ENCODE peak calls at places on chromosomes 12 and 14, in ten cellular contexts. M is Caco-2, N is HL-60, O is neural progenitor cell, V is astrocyte of the spinal cord, C is nephron progenitor cell, L is HFFc6, G is DND-41, J is AG10803, H is fibroblast of mammary gland. Z is an unnamed sample.

GRCh38 chr12:47270782-47271664 is 191.3 kb upstream of the AMIGO2 start:
- DNase-seq in J (peak; percentile 91), H (peak; percentile 57), M (no peak), V (peak; percentile 91), N (no peak), G (no peak), O (no peak), C (no peak), L (peak; percentile 88), Z (peak; percentile 70)

GRCh38 chr14:50675597-50675996 is 7.5 kb upstream of the SAV1 start:
- DNase-seq in N (no peak), O (no peak), J (peak; percentile 54), M (peak; percentile 41), C (no peak), H (no peak), V (no peak), G (no peak), L (no peak), Z (no peak)

GRCh38 chr12:106205208-106206069 is 42.4 kb downstream of the CKAP4 start:
- DNase-seq in O (peak; percentile 24), C (no peak), G (no peak), H (no peak), N (no peak), V (no peak), L (peak; percentile 8), M (no peak), J (peak; percentile 35), Z (no peak)

GRCh38 chr12:127559349-127560040 is 707.5 kb upstream of the TMEM132C start:
- DNase-seq in C (peak; percentile 29), O (peak; percentile 43), G (peak; percentile 52), M (no peak), H (peak; percentile 97), L (peak; percentile 96), N (peak; percentile 19), V (peak; percentile 97), J (peak; percentile 98), Z (peak; percentile 90)

GRCh38 chr12:62426095-62426488 is 40.5 kb upstream of the MON2 start:
- DNase-seq in H (peak; percentile 69), L (no peak), C (no peak), N (no peak), V (peak; percentile 14), O (no peak), G (no peak), M (no peak), J (peak; percentile 20), Z (no peak)

GRCh38 chr12:16482726-16483125 is 123.2 kb downstream of the LMO3 start:
- DNase-seq in N (no peak), L (peak; percentile 32), M (no peak), H (peak; percentile 25), C (no peak), V (peak; percentile 9), J (peak; percentile 33), O (no peak), G (no peak), Z (no peak)

GRCh38 chr12:62876938-62877548 is 57.9 kb downstream of the PPM1H start:
- DNase-seq in M (no peak), G (no peak), J (no peak), O (no peak), H (no peak), L (no peak), C (no peak), N (no peak), V (no peak), Z (no peak)

GRCh38 chr14:31752867-31753661 is 191.9 kb downstream of the NUBPL start:
- DNase-seq in M (no peak), V (no peak), H (no peak), O (no peak), C (no peak), N (no peak), L (no peak), G (no peak), J (no peak), Z (no peak)

GRCh38 chr12:7588703-7589329 is 76.9 kb downstream of the APOBEC1 start:
- DNase-seq in L (peak; percentile 60), G (peak; percentile 28), V (peak; percentile 27), J (peak; percentile 65), N (peak; percentile 84), M (peak; percentile 60), C (no peak), O (peak; percentile 45), H (peak; percentile 83), Z (peak; percentile 71)

GRCh38 chr12:124855275-124855957 is 8.2 kb downstream of the SCARB1 start:
- DNase-seq in M (no peak), J (no peak), H (no peak), L (no peak), V (no peak), G (no peak), N (no peak), C (no peak), O (no peak), Z (no peak)

GRCh38 chr12:124853781-124854636 is 9.7 kb downstream of the SCARB1 start:
- DNase-seq in G (no peak), H (peak; percentile 50), O (no peak), V (no peak), N (no peak), J (no peak), C (no peak), M (no peak), L (no peak), Z (no peak)

GRCh38 chr12:124856132-124856841 is 7.4 kb downstream of the SCARB1 start:
- DNase-seq in C (no peak), H (no peak), G (no peak), L (no peak), V (no peak), J (no peak), O (no peak), N (peak; percentile 41), M (no peak), Z (no peak)

GRCh38 chr12:124852911-124853441 is 10.7 kb downstream of the SCARB1 start:
- DNase-seq in C (no peak), O (no peak), V (no peak), G (no peak), J (no peak), N (peak; percentile 44), H (no peak), L (no peak), M (no peak), Z (no peak)

GRCh38 chr12:124854637-124855184 is 9.0 kb downstream of the SCARB1 start:
- DNase-seq in O (no peak), C (no peak), V (no peak), L (no peak), H (no peak), M (no peak), G (no peak), N (no peak), J (no peak), Z (no peak)
- TF ChIP-seq CTCF in O (no peak), C (no peak), V (no peak), L (no peak), H (no peak), M (no peak), G (no peak), N (no peak), J (no peak), Z (no peak)

GRCh38 chr14:85129907-85130306 is 400.0 kb upstream of the FLRT2 start:
- DNase-seq in G (no peak), V (no peak), C (no peak), H (no peak), J (no peak), O (no peak), N (no peak), L (no peak), M (no peak), Z (no peak)

GRCh38 chr14:85131523-85131922 is 398.4 kb upstream of the FLRT2 start:
- DNase-seq in V (no peak), N (no peak), J (no peak), C (no peak), H (no peak), G (no peak), O (peak; percentile 8), M (peak; percentile 46), L (no peak), Z (no peak)
- TF ChIP-seq CTCF in V (no peak), N (no peak), J (no peak), C (no peak), H (no peak), G (no peak), O (peak; percentile 47), M (peak; percentile 43), L (no peak), Z (no peak)

GRCh38 chr12:130073721-130074120 is 88.5 kb upstream of the FZD10 start:
- DNase-seq in O (no peak), C (no peak), J (no peak), N (no peak), M (no peak), L (no peak), V (no peak), H (no peak), G (no peak), Z (no peak)

GRCh38 chr12:130074661-130075406 is 87.4 kb upstream of the FZD10 start:
- DNase-seq in C (no peak), H (no peak), V (no peak), O (no peak), G (no peak), N (no peak), L (no peak), M (no peak), J (no peak), Z (no peak)

GRCh38 chr12:130076126-130076525 is 86.1 kb upstream of the FZD10 start:
- DNase-seq in H (no peak), J (no peak), L (no peak), N (no peak), M (no peak), C (no peak), G (no peak), V (no peak), O (no peak), Z (no peak)

GRCh38 chr12:130076752-130077151 is 85.5 kb upstream of the FZD10 start:
- DNase-seq in J (no peak), G (no peak), N (no peak), M (no peak), L (no peak), H (no peak), O (no peak), V (no peak), C (no peak), Z (no peak)

DNA sequence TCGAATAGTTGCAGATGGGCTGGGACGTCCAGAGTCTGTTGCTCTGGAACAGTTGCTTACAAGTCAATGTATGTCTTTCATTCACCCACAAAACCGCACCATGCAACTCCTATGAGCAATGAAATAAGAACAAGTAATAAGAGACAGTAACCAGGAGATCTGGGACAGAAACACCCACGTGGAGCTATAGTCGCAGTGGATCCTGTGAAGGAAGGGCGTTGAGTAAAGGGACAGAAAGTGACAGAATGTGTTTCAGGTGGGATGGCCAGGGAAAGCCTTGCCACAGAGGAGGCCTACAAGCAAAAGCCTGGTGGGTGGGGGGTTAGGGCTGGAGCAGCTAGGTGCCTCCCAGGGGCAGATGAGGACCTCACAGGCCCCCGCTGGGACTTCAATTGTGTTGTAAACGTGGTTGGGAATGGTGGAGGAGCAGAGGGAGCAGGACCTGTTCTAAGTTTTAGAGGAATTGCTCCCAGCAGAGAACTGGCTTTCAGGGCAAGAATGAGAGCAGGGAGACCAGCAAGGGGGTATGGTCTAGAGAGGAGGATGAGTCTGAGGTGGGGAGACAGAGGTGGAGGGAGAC is 86.7 kb upstream of the FZD10 start:
- DNase-seq in O (no peak), C (no peak), G (no peak), M (no peak), H (no peak), N (no peak), L (no peak), V (no peak), J (no peak), Z (no peak)
- TF ChIP-seq CTCF in O (no peak), C (no peak), G (no peak), M (no peak), H (no peak), N (no peak), L (no peak), V (no peak), J (no peak), Z (no peak)

GRCh38 chr12:53222170-53223005 is 9.6 kb downstream of the RARG start:
- DNase-seq in M (no peak), V (no peak), N (no peak), H (peak; percentile 46), C (no peak), L (no peak), G (no peak), J (peak; percentile 76), O (peak; percentile 40), Z (peak; percentile 47)
- TF ChIP-seq CTCF in M (no peak), V (no peak), N (no peak), H (no peak), C (no peak), L (no peak), G (no peak), J (no peak), O (no peak), Z (no peak)

Z was measured in activated CD8-positive, alpha-beta T cell treated with anti-CD3 and anti-CD28 coated beads for 36 hours.